ENCODE peak calls at places on chromosomes 7 and 10, in nine cellular contexts. C is heart left ventricle, D is kidney, R is uterus, L is colonic mucosa, E is BJ, P is GM12864, N is adrenal gland, T is MCF 10A. H is an unnamed sample.

GRCh38 chr10:4250497-4250887 is 465.5 kb upstream of the KLF6 start:
- DNase-seq in E (no peak), T (no peak), L (no peak), R (no peak), D (no peak), N (no peak), P (no peak), C (no peak), H (no peak)

GRCh38 chr10:77898323-77899079 is 28.1 kb downstream of the DLG5 start:
- DNase-seq in T (peak), N (peak), R (no peak), P (no peak), L (peak), E (no peak), D (peak), C (no peak), H (no peak)

GRCh38 chr7:98281757-98282652 is 519 bp downstream of the BRI3 start:
- DNase-seq in N (peak), E (no peak), T (peak), R (peak), C (peak), D (peak), P (no peak), L (peak), H (no peak)

GRCh38 chr10:95567903-95568630 is 6.9 kb upstream of the SORBS1 start:
- DNase-seq in L (no peak), N (no peak), C (no peak), E (no peak), T (peak), P (no peak), D (no peak), R (no peak), H (no peak)

GRCh38 chr10:7119325-7120015 is 291.4 kb downstream of the SFMBT2 start:
- DNase-seq in E (no peak), D (no peak), R (no peak), C (no peak), L (no peak), P (no peak), N (no peak), T (peak), H (no peak)

GRCh38 chr7:149161241-149161848 is 14.1 kb downstream of the ZNF398 start:
- DNase-seq in E (no peak), L (no peak), P (no peak), N (no peak), C (no peak), D (no peak), T (no peak), R (no peak), H (no peak)

GRCh38 chr10:110410329-110411046 is 87.2 kb upstream of the DUSP5 start:
- DNase-seq in D (peak), T (peak), E (peak), R (peak), P (no peak), N (peak), L (peak), C (no peak), H (no peak)

GRCh38 chr10:78441010-78441409 is 407.3 kb downstream of the RPS24 start:
- DNase-seq in E (no peak), L (no peak), D (no peak), P (no peak), N (peak), R (no peak), T (no peak), C (no peak), H (no peak)

GRCh38 chr7:2698581-2699288 is 10.7 kb downstream of the AMZ1 start:
- DNase-seq in D (no peak), R (no peak), L (no peak), P (peak), E (no peak), C (no peak), N (no peak), T (no peak), H (no peak)

GRCh38 chr10:78543749-78544446 is 510.2 kb downstream of the RPS24 start:
- DNase-seq in L (peak), E (peak), C (peak), N (peak), T (peak), D (peak), R (peak), P (no peak), H (no peak)

GRCh38 chr10:88922041-88922440 is 30.5 kb downstream of the ACTA2 start:
- DNase-seq in L (no peak), E (no peak), C (no peak), N (no peak), D (no peak), T (no peak), R (no peak), P (no peak), H (no peak)

GRCh38 chr10:31507427-31507826 is 188.4 kb downstream of the ZEB1 start:
- DNase-seq in R (no peak), L (no peak), P (no peak), C (no peak), D (no peak), E (no peak), N (no peak), T (no peak), H (no peak)

GRCh38 chr7:45568536-45569289 is 5.5 kb upstream of the ADCY1 start:
- DNase-seq in L (no peak), P (no peak), E (no peak), C (no peak), D (no peak), T (no peak), N (no peak), R (no peak), H (no peak)

GRCh38 chr10:69965919-69966662 is 86.6 kb upstream of the MACROH2A2 start:
- DNase-seq in D (no peak), E (no peak), C (no peak), P (no peak), T (no peak), N (no peak), L (peak), R (no peak), H (no peak)

GRCh38 chr10:59000162-59000825 is 176.1 kb upstream of the PHYHIPL start:
- DNase-seq in R (no peak), L (no peak), P (no peak), E (no peak), D (no peak), N (no peak), C (no peak), T (no peak), H (no peak)

GRCh38 chr10:36888925-36889573 is 236.3 kb upstream of the ANKRD30A start:
- DNase-seq in L (peak), N (peak), C (no peak), R (no peak), P (peak), T (peak), D (no peak), E (no peak), H (peak)

GRCh38 chr7:85483205-85483604 is 296.3 kb upstream of the SEMA3D start:
- DNase-seq in N (no peak), L (no peak), D (no peak), R (no peak), E (peak), T (no peak), C (no peak), P (no peak), H (no peak)

GRCh38 chr7:95843286-95843685 is 70.9 kb downstream of the DYNC1I1 start:
- DNase-seq in L (no peak), C (no peak), P (no peak), E (no peak), D (no peak), T (peak), R (no peak), N (no peak), H (no peak)

GRCh38 chr10:110346914-110347313 is 42.2 kb upstream of the SMNDC1 start:
- DNase-seq in L (no peak), R (no peak), E (no peak), C (no peak), D (no peak), N (no peak), P (no peak), T (no peak), H (no peak)

GRCh38 chr10:121941532-121941931 is 13.7 kb upstream of the ATE1 start:
- DNase-seq in E (no peak), P (no peak), C (no peak), R (no peak), L (no peak), T (no peak), D (no peak), N (no peak), H (no peak)

GRCh38 chr10:52786098-52786497 is 13.5 kb upstream of the MBL2 start:
- DNase-seq in N (no peak), C (no peak), D (no peak), R (no peak), T (no peak), E (no peak), P (no peak), L (no peak), H (no peak)

GRCh38 chr10:18421726-18422293 is 229.6 kb downstream of the NSUN6 start:
- DNase-seq in E (no peak), T (no peak), D (no peak), C (no peak), P (no peak), R (no peak), L (no peak), N (no peak), H (no peak)

GRCh38 chr7:118109607-118110006 is 74.4 kb upstream of the LSM8 start:
- DNase-seq in P (no peak), C (no peak), E (no peak), R (no peak), N (no peak), L (no peak), D (no peak), T (peak), H (no peak)

GRCh38 chr10:22437620-22438588 is 92.6 kb downstream of the SPAG6 start:
- DNase-seq in D (no peak), C (no peak), E (no peak), L (no peak), T (no peak), N (no peak), R (peak), P (no peak), H (no peak)

GRCh38 chr10:95445223-95445836 is 115.8 kb downstream of the SORBS1 start:
- DNase-seq in T (peak), C (peak), E (peak), N (peak), P (no peak), D (peak), R (peak), L (peak), H (no peak)

GRCh38 chr7:76342222-76342621 is 16.6 kb downstream of the YWHAG start:
- DNase-seq in E (no peak), C (no peak), N (no peak), L (no peak), R (no peak), P (no peak), D (no peak), T (no peak), H (no peak)

GRCh38 chr7:158395780-158396214 is 191.8 kb downstream of the PTPRN2 start:
- DNase-seq in T (peak), D (no peak), R (no peak), L (peak), C (no peak), N (no peak), P (no peak), E (no peak), H (peak)

GRCh38 chr7:84970683-84971082 is 216.2 kb downstream of the SEMA3D start:
- DNase-seq in N (no peak), C (no peak), P (no peak), L (no peak), T (no peak), E (no peak), R (no peak), D (no peak), H (no peak)

DNA sequence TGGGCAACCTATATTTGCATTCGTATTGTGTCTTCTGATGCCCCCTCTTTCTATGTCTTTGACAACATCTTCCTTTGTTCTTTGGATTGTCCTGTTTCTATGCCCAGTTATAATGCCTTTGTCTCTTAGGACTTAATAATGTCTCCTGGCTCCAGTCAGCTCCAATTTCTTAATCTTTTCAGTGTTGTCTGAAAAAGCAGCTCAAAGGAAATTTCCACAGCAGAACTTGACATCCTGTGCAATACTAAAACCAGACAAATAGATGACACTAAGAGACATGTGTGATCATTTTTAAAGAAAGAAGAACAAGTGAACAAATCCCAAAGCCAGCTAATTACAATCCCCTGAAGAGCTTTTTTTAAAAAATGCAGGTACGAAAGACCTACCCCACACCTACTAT is 47.7 kb upstream of the RNF148 start:
- DNase-seq in L (no peak), P (no peak), C (no peak), D (no peak), R (no peak), T (no peak), N (no peak), E (no peak), H (no peak)
- TF ChIP-seq CTCF in L (no peak), P (no peak), C (no peak), D (no peak), R (no peak), T (no peak), N (no peak), E (no peak), H (no peak)

DNA sequence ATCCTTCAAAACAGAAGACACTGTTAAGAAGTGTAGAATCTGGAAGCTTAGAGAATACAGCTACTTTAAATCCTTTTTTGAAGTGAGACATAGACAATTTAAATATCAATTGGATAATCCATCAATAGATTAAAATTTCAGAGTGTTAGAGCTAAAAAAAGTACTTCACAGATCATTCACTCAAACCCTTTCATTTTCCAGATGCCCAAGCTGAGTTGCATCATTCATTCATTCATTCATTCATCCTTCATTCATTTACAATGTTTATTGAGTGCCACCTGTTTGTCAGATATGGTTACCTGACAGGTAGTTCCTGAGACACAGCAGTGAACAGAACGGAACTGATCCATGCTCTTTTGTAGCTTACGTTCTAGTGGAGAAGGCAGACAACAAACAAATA is 290.7 kb upstream of the MTPN start:
- DNase-seq in D (no peak), C (no peak), L (no peak), T (no peak), R (no peak), N (no peak), E (no peak), P (no peak), H (no peak)
- TF ChIP-seq CTCF in D (no peak), C (no peak), L (no peak), T (no peak), R (no peak), N (no peak), E (no peak), P (no peak), H (no peak)

GRCh38 chr7:78099715-78100477 is 301.3 kb downstream of the PHTF2 start:
- DNase-seq in C (no peak), T (no peak), R (no peak), D (no peak), P (no peak), N (no peak), E (peak), L (no peak), H (no peak)

GRCh38 chr7:78090616-78091015 is 292.0 kb downstream of the PHTF2 start:
- DNase-seq in C (no peak), T (no peak), R (no peak), N (no peak), L (no peak), E (no peak), D (no peak), P (no peak), H (no peak)

DNA sequence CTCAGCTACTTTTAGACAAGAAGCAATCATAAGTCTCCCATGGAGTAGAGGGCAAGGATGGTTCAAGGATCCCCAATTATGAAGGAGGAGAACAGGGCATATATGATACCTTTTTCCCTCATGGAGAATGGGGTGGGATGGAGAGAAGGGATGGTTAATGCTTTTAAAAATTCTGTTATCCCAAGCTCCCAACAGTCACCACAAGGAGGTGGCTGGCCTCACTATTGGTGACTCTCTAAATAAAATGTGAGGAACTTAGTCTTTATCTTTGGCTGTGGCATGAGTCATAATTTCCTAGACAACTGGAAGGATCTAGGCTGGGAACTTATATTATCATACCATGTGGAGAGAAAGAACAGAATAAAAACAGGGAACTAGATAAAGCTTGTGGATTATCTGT is 297.0 kb downstream of the PHTF2 start:
- DNase-seq in T (no peak), R (no peak), P (no peak), E (peak), C (no peak), D (no peak), N (no peak), L (no peak), H (no peak)
- TF ChIP-seq CTCF in T (no peak), R (no peak), P (no peak), E (peak), C (no peak), D (no peak), N (peak), L (no peak), H (no peak)

GRCh38 chr10:103711351-103711994 is 143.9 kb downstream of the SH3PXD2A start:
- DNase-seq in N (no peak), C (no peak), P (no peak), E (no peak), T (no peak), D (no peak), L (no peak), R (no peak), H (no peak)
- TF ChIP-seq CTCF in N (no peak), C (no peak), P (peak), E (peak), T (no peak), D (no peak), L (no peak), R (no peak), H (peak)

GRCh38 chr7:78438433-78438832 is 639.9 kb downstream of the PHTF2 start:
- DNase-seq in N (no peak), L (no peak), C (no peak), T (no peak), E (no peak), D (no peak), P (no peak), R (no peak), H (no peak)

GRCh38 chr7:78433421-78433820 is 634.8 kb downstream of the PHTF2 start:
- DNase-seq in P (no peak), E (no peak), L (no peak), N (no peak), D (no peak), T (no peak), R (no peak), C (no peak), H (no peak)

GRCh38 chr7:78437118-78437517 is 638.5 kb downstream of the PHTF2 start:
- DNase-seq in C (no peak), E (peak), P (no peak), L (no peak), R (no peak), T (peak), N (no peak), D (no peak), H (no peak)

GRCh38 chr7:78435355-78435754 is 636.8 kb downstream of the PHTF2 start:
- DNase-seq in D (no peak), P (no peak), N (no peak), E (no peak), T (no peak), R (no peak), L (no peak), C (no peak), H (no peak)

DNA sequence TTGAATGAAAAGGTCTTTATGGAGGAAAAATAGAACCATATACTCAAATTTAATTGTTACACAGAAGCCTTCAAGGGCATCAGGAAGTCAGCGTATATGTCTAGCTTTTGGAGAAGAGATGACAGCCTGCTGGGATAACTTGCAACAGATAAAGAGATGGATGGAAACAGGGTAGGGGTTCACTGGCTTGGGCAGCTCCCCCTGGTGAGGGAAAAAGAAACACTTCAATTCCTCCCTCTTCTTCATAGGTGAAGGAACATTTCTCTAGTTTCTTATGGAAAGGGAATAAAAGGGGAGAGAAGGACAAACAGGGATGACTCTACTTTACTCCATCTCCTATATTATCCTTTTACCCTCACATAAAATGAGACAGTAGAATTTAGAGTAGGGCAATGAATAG is 635.7 kb downstream of the PHTF2 start:
- DNase-seq in D (no peak), C (no peak), E (no peak), P (no peak), R (no peak), L (no peak), N (no peak), T (no peak), H (no peak)
- TF ChIP-seq CTCF in D (no peak), C (no peak), E (no peak), P (no peak), R (no peak), L (no peak), N (no peak), T (no peak), H (no peak)

H was measured in glutamatergic neuron.